ENCODE peak calls at places on chromosomes 6 and 20, in six cellular contexts. R, I, D, Z, L and O are unnamed samples.

GRCh38 chr6:90284236-90284744 is 12.4 kb downstream of the BACH2 start:
- DNase-seq in R (no peak), I (no peak), D (peak; percentile 95), Z (no peak), L (peak; percentile 67), O (peak; percentile 36)

GRCh38 chr6:121963826-121964225 is 435.6 kb upstream of the HSF2 start:
- DNase-seq in R (no peak), I (no peak), D (no peak), Z (no peak), L (no peak), O (no peak)

GRCh38 chr20:10461495-10461894 is 26.4 kb downstream of the SLX4IP start:
- DNase-seq in R (no peak), I (no peak), D (no peak), Z (no peak), L (no peak), O (no peak)

GRCh38 chr6:105886812-105887513 is 199.2 kb upstream of the PRDM1 start:
- DNase-seq in R (no peak), I (no peak), D (no peak), Z (no peak), L (no peak), O (peak; percentile 8)

GRCh38 chr6:157293780-157294179 is 29.5 kb downstream of the TMEM242 start:
- DNase-seq in R (no peak), I (no peak), D (no peak), Z (no peak), L (no peak), O (no peak)

GRCh38 chr6:26475823-26476729 is 18.3 kb downstream of the BTN2A1 start:
- DNase-seq in R (no peak), I (no peak), D (peak; percentile 27), Z (no peak), L (no peak), O (no peak)

GRCh38 chr6:170461556-170462365 is 91.3 kb downstream of the PSMB1 start:
- DNase-seq in R (no peak), I (peak; percentile 70), D (no peak), Z (peak; percentile 53), L (no peak), O (no peak)

GRCh38 chr20:59939879-59940128 is 301 bp downstream of the PPP1R3D start:
- DNase-seq in R (no peak), I (peak; percentile 93), D (peak; percentile 4), Z (peak; percentile 81), L (no peak), O (peak; percentile 30)

GRCh38 chr6:88089708-88090107 is 42.1 kb downstream of the SPACA1 start:
- DNase-seq in R (no peak), I (no peak), D (no peak), Z (no peak), L (no peak), O (no peak)

GRCh38 chr6:27228963-27229477 is 18.5 kb upstream of the PRSS16 start:
- DNase-seq in R (no peak), I (no peak), D (no peak), Z (no peak), L (no peak), O (no peak)

GRCh38 chr6:87099472-87099871 is 4.6 kb upstream of the CGA start:
- DNase-seq in R (no peak), I (no peak), D (no peak), Z (no peak), L (no peak), O (no peak)

GRCh38 chr6:56490994-56491393 is 151.7 kb downstream of the DST start:
- DNase-seq in R (no peak), I (no peak), D (peak; percentile 44), Z (no peak), L (no peak), O (no peak)

GRCh38 chr20:47160992-47161391 is 195.5 kb downstream of the ZMYND8 start:
- DNase-seq in R (no peak), I (no peak), D (no peak), Z (peak; percentile 51), L (no peak), O (no peak)

GRCh38 chr6:4466260-4466659 is 309.9 kb upstream of the CDYL start:
- DNase-seq in R (no peak), I (no peak), D (peak; percentile 68), Z (no peak), L (no peak), O (no peak)

GRCh38 chr20:13995086-13995665 is at the start of gene MACROD2:
- DNase-seq in R (no peak), I (peak; percentile 90), D (peak; percentile 16), Z (peak; percentile 98), L (peak; percentile 95), O (no peak)

GRCh38 chr6:44076016-44076365 is 51.3 kb downstream of the MRPL14 start:
- DNase-seq in R (no peak), I (no peak), D (no peak), Z (no peak), L (no peak), O (no peak)
- H3K4me3 ChIP-seq in R (no peak overlapping the region), I (no peak overlapping the region), D (no peak overlapping the region), Z (no peak overlapping the region), L (no peak overlapping the region), O (no peak overlapping the region)

DNA sequence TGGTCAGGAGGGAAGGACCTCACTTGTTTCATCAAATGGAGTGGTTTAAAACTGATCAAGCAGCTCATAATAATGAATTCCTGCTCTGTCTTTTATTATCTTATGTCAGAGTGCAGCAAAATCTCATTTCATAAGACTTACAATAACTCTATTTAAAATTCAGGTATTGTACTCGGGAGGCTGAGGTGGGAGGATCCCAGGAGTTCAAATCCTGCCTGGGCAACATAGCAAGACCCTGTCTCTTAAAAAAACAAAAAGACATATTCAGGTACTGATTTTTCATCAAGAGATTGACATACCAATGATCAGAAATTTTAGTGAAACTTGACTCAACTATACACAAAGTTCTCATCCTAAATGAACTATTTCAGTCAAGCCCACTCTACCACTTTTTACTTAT is 5.6 kb upstream of the DYNLRB1 start:
- DNase-seq in R (no peak), I (no peak), D (no peak), Z (no peak), L (no peak), O (no peak)
- H3K36me3 ChIP-seq in R (peaks cover 5% of the 10 kb centered on the region), I (peaks cover 9% of the 10 kb centered on the region), D (peaks cover 26% of the 10 kb centered on the region), Z (peaks cover 42% of the 10 kb centered on the region), L (no peaks in the 10 kb centered on the region), O (peaks cover 27% of the 10 kb centered on the region)

GRCh38 chr20:41392295-41392694 is 25.7 kb upstream of the EMILIN3 start:
- DNase-seq in R (no peak), I (no peak), D (no peak), Z (no peak), L (no peak), O (no peak)

GRCh38 chr20:41394081-41394480 is 27.5 kb upstream of the EMILIN3 start:
- DNase-seq in R (no peak), I (no peak), D (no peak), Z (no peak), L (no peak), O (no peak)

GRCh38 chr20:41392871-41393704 is 26.5 kb upstream of the EMILIN3 start:
- DNase-seq in R (no peak), I (no peak), D (no peak), Z (no peak), L (peak; percentile 63), O (no peak)

GRCh38 chr20:41394931-41395668 is 28.5 kb upstream of the EMILIN3 start:
- DNase-seq in R (no peak), I (no peak), D (no peak), Z (no peak), L (peak; percentile 42), O (no peak)

DNA sequence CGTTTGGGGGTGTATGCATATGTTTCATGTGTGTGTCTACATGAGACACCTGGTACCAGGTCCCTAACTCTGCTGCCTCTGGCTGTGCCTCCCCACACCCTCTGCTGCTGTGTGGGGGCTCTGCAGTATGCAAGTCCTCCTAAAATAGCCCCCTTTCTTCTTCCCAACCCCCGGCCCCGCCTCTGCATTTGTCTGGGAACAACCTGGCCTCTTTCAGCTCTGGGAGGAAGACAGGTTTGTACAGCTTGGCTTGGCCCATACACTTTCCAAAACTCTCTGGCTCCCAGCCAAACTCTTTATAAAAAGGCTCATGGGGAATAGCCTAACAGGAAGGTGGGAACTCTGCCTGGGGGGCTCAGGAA is 27.1 kb upstream of the EMILIN3 start:
- DNase-seq in R (no peak), I (no peak), D (no peak), Z (no peak), L (no peak), O (no peak)
- H3K4me1 ChIP-seq in R (no peaks in the 10 kb centered on the region), I (no peaks in the 10 kb centered on the region), D (peaks cover 9% of the 10 kb centered on the region), Z (no peaks in the 10 kb centered on the region), L (no peaks in the 10 kb centered on the region), O (no peaks in the 10 kb centered on the region)

GRCh38 chr6:156021746-156022396 is 566.2 kb upstream of the NOX3 start:
- DNase-seq in R (no peak), I (no peak), D (peak; percentile 86), Z (no peak), L (no peak), O (no peak)

GRCh38 chr6:156013155-156013554 is 557.5 kb upstream of the NOX3 start:
- DNase-seq in R (no peak), I (no peak), D (no peak), Z (no peak), L (no peak), O (no peak)

GRCh38 chr6:156016186-156016976 is 560.7 kb upstream of the NOX3 start:
- DNase-seq in R (no peak), I (no peak), D (peak; percentile 68), Z (no peak), L (no peak), O (no peak)

GRCh38 chr6:156017838-156018237 is 562.2 kb upstream of the NOX3 start:
- DNase-seq in R (no peak), I (no peak), D (peak; percentile 92), Z (no peak), L (no peak), O (no peak)
- H3K4me3 ChIP-seq in R (no peak overlapping the region), I (no peak overlapping the region), D (no peak overlapping the region), Z (no peak overlapping the region), L (no peak overlapping the region), O (no peak overlapping the region)